ENCODE peak calls at places on chromosomes 12 and 14, in nine cellular contexts. B is upper lobe of right lung; V is A673; W is coronary artery; H is stimulated activated CD4-positive, alpha-beta T cell treated with anti-CD3 and anti-CD28 coated beads, Interleukin-12 subunit alpha, Interleukin-12 subunit beta, amount 100 ng/mL, for 24 hours; P is KBM-7; D is T-helper 1 cell; Y is HCT116; M is activated CD8-positive, alpha-beta T cell treated with anti-CD3 and anti-CD28 coated beads, Interleukin-2, amount 10 ng/mL, durations not matched to agents 7 days and 5 days. N is an unnamed sample.
A peak's percentile ranks its signal among the peaks of the same experiment; 100 is the strongest.

GRCh38 chr12:114638790-114639435 is 45.1 kb downstream of the TBX3 start:
- DNase-seq in D (no peak), Y (no peak), M (no peak), H (no peak), W (no peak), P (no peak), B (no peak), V (no peak), N (no peak)

GRCh38 chr14:24307575-24308341 is at the start of gene CIDEB:
- DNase-seq in V (peak; percentile 69), W (no peak), B (no peak), M (peak; percentile 69), P (peak; percentile 87), D (no peak), Y (no peak), H (no peak), N (no peak)

GRCh38 chr14:74521756-74522155 is 28.2 kb downstream of the ISCA2 start:
- DNase-seq in W (no peak), B (no peak), Y (no peak), H (no peak), D (no peak), M (no peak), P (no peak), V (no peak), N (no peak)

GRCh38 chr14:104554608-104555401 is 24.8 kb upstream of the C14orf180 start:
- DNase-seq in P (no peak), H (no peak), B (peak; percentile 34), M (no peak), W (no peak), Y (no peak), V (no peak), D (peak; percentile 2), N (no peak)

GRCh38 chr12:28536088-28536487 is 345.8 kb downstream of the CCDC91 start:
- DNase-seq in H (no peak), W (no peak), M (no peak), Y (no peak), D (no peak), B (no peak), P (no peak), V (no peak), N (peak; percentile 42)

GRCh38 chr12:77932216-77932615 is 101.5 kb downstream of the NAV3 start:
- DNase-seq in Y (no peak), M (no peak), H (no peak), P (no peak), D (no peak), V (peak; percentile 55), W (no peak), B (no peak), N (no peak)

GRCh38 chr14:72621387-72622065 is 272.4 kb downstream of the DPF3 start:
- DNase-seq in M (no peak), H (no peak), Y (no peak), D (no peak), V (peak; percentile 50), W (no peak), B (no peak), P (no peak), N (no peak)

GRCh38 chr14:38174721-38175120 is 33.0 kb upstream of the SSTR1 start:
- DNase-seq in V (no peak), P (no peak), B (no peak), H (no peak), W (no peak), D (no peak), Y (no peak), M (no peak), N (no peak)

GRCh38 chr12:66603458-66603857 is 75.4 kb downstream of the GRIP1 start:
- DNase-seq in V (no peak), W (no peak), H (no peak), M (no peak), D (no peak), B (no peak), Y (no peak), P (no peak), N (no peak)

GRCh38 chr14:104799657-104800599 is 973 bp upstream of the ZBTB42 start:
- DNase-seq in Y (no peak), B (peak; percentile 95), V (peak; percentile 69), P (peak; percentile 51), H (peak; percentile 47), D (peak; percentile 75), W (peak; percentile 89), M (peak; percentile 86), N (peak; percentile 29)

GRCh38 chr12:115155665-115156645 is 472.0 kb upstream of the TBX3 start:
- DNase-seq in M (no peak), V (no peak), H (no peak), B (no peak), W (no peak), D (no peak), Y (no peak), P (no peak), N (peak; percentile 59)

GRCh38 chr12:104671407-104672095 is 214.8 kb downstream of the CHST11 start:
- DNase-seq in V (peak; percentile 75), B (peak; percentile 93), D (peak; percentile 42), P (peak; percentile 74), Y (peak; percentile 93), W (peak; percentile 94), H (peak; percentile 72), M (peak; percentile 73), N (no peak)

GRCh38 chr12:3148366-3149000 is 71.3 kb downstream of the TSPAN9 start:
- DNase-seq in P (no peak), B (peak; percentile 55), M (no peak), H (no peak), W (no peak), V (no peak), Y (no peak), D (no peak), N (no peak)

GRCh38 chr12:107351716-107352115 is 258.4 kb upstream of the CRY1 start:
- DNase-seq in H (no peak), D (no peak), W (no peak), B (no peak), M (no peak), P (no peak), Y (no peak), V (no peak), N (no peak)

GRCh38 chr12:43306066-43306465 is 245.9 kb downstream of the ADAMTS20 start:
- DNase-seq in P (no peak), M (no peak), B (no peak), Y (no peak), V (no peak), D (no peak), H (no peak), W (no peak), N (peak; percentile 93)

GRCh38 chr12:49397000-49397399 is 29.7 kb downstream of the SPATS2 start:
- DNase-seq in D (no peak), H (no peak), P (no peak), Y (no peak), V (no peak), W (no peak), B (no peak), M (no peak), N (no peak)

GRCh38 chr12:122593910-122594309 is 66.9 kb downstream of the KNTC1 start:
- DNase-seq in M (no peak), V (no peak), H (no peak), Y (no peak), D (no peak), P (no peak), B (no peak), W (no peak), N (no peak)

GRCh38 chr14:53953828-53954550 is 2.6 kb downstream of the BMP4 start:
- DNase-seq in Y (no peak), D (no peak), B (peak; percentile 77), P (peak; percentile 79), V (peak; percentile 27), H (no peak), W (no peak), M (peak; percentile 37), N (no peak)

GRCh38 chr12:108875682-108876361 is 4.1 kb upstream of the DAO start:
- DNase-seq in P (peak; percentile 55), D (no peak), H (no peak), W (no peak), V (no peak), Y (no peak), B (no peak), M (peak; percentile 26), N (no peak)

GRCh38 chr12:122021822-122022392 is at the start of gene BCL7A:
- DNase-seq in W (no peak), Y (peak; percentile 22), M (peak; percentile 74), V (peak; percentile 88), H (peak; percentile 31), D (no peak), P (peak; percentile 93), B (peak; percentile 83), N (peak; percentile 33)

GRCh38 chr14:103744621-103745395 is 29.2 kb downstream of the ZFYVE21 start:
- DNase-seq in W (no peak), M (no peak), Y (no peak), H (no peak), P (no peak), B (no peak), D (no peak), V (no peak), N (no peak)

GRCh38 chr14:74326369-74327152 is 21.7 kb upstream of the VRTN start:
- DNase-seq in B (peak; percentile 50), H (no peak), Y (no peak), D (no peak), M (no peak), V (peak; percentile 43), P (no peak), W (no peak), N (no peak)

GRCh38 chr14:33317675-33318074 is 379.0 kb downstream of the NPAS3 start:
- DNase-seq in D (no peak), B (no peak), W (no peak), Y (no peak), H (no peak), V (peak; percentile 12), P (no peak), M (no peak), N (no peak)

GRCh38 chr12:68831751-68832503 is 23.9 kb downstream of the MDM2 start:
- DNase-seq in V (no peak), P (peak; percentile 43), W (no peak), M (no peak), H (no peak), B (no peak), Y (no peak), D (no peak), N (no peak)

GRCh38 chr14:67943947-67944346 is 124.4 kb downstream of the RAD51B start:
- DNase-seq in Y (peak; percentile 71), M (peak; percentile 68), H (no peak), W (no peak), P (peak; percentile 82), V (peak; percentile 86), B (no peak), D (no peak), N (peak; percentile 65)

GRCh38 chr14:100857196-100857922 is 31.4 kb downstream of the MEG3 start:
- DNase-seq in B (no peak), M (no peak), V (no peak), D (no peak), Y (no peak), P (no peak), W (no peak), H (no peak), N (no peak)

GRCh38 chr12:58443273-58443980 is 476.9 kb downstream of the LRIG3 start:
- DNase-seq in M (no peak), B (no peak), H (no peak), P (peak; percentile 37), Y (peak; percentile 40), V (peak; percentile 57), D (no peak), W (no peak), N (no peak)

GRCh38 chr12:50948798-50949197 is 3.5 kb upstream of the HIGD1C start:
- DNase-seq in Y (no peak), V (no peak), H (no peak), W (no peak), B (no peak), M (no peak), P (no peak), D (no peak), N (no peak)

N was measured in AG04450.